ENCODE peak calls at places on chromosomes 5 and 9, in nine cellular contexts. C is non-pigmented ciliary epithelial cell; Q is lower leg skin; Z is ureter; E is head of caudate nucleus; G is psoas muscle; L is activated CD4-positive, alpha-beta T cell treated with anti-CD3 and anti-CD28 coated beads, Interleukin-2, amount 50 U/mL, for 1 hour; V is Peyer's patch; F is GM19239. X is an unnamed sample.
A peak's percentile ranks its signal among the peaks of the same experiment; 100 is the strongest.

GRCh38 chr5:23507278-23507685 is at the start of gene PRDM9:
- DNase-seq in G (peak; percentile 87), Q (no peak), V (no peak), C (no peak), E (peak; percentile 8), Z (peak; percentile 62), F (no peak), L (no peak), X (peak; percentile 83)

GRCh38 chr5:40689442-40689841 is 9.7 kb downstream of the PTGER4 start:
- DNase-seq in C (peak; percentile 93), F (no peak), L (no peak), G (no peak), Q (peak; percentile 56), V (peak; percentile 57), Z (no peak), E (no peak), X (no peak)

GRCh38 chr9:73869261-73869660 is 627.9 kb upstream of the RORB start:
- DNase-seq in F (peak; percentile 4), E (no peak), V (peak; percentile 47), G (no peak), Q (no peak), Z (no peak), C (peak; percentile 87), L (no peak), X (no peak)

GRCh38 chr9:123562844-123563346 is 206.9 kb downstream of the CRB2 start:
- DNase-seq in Z (no peak), F (no peak), C (peak; percentile 72), L (no peak), G (no peak), V (no peak), E (peak; percentile 50), Q (no peak), X (no peak)

GRCh38 chr9:111399772-111400563 is 69.9 kb upstream of the OR2K2 start:
- DNase-seq in Q (no peak), F (no peak), E (no peak), L (no peak), C (no peak), G (no peak), V (peak; percentile 58), Z (no peak), X (no peak)

GRCh38 chr9:129568560-129569505 is 52.1 kb downstream of the C9orf50 start:
- DNase-seq in F (no peak), Q (no peak), C (no peak), V (peak; percentile 51), L (peak; percentile 20), G (peak; percentile 67), Z (peak; percentile 71), E (peak; percentile 73), X (no peak)

GRCh38 chr9:32942755-32943460 is 58.5 kb downstream of the APTX start:
- DNase-seq in G (no peak), Q (no peak), Z (no peak), C (no peak), V (no peak), E (no peak), L (no peak), F (no peak), X (no peak)

GRCh38 chr5:131774652-131775367 is 22.0 kb downstream of the FNIP1 start:
- DNase-seq in E (no peak), C (no peak), G (no peak), F (no peak), V (no peak), Q (no peak), L (no peak), Z (no peak), X (no peak)

GRCh38 chr9:135864447-135865049 is 42.8 kb downstream of the CAMSAP1 start:
- DNase-seq in L (peak; percentile 77), E (peak; percentile 62), C (no peak), G (peak; percentile 79), V (peak; percentile 80), Q (no peak), Z (peak; percentile 62), F (peak; percentile 56), X (peak; percentile 14)

GRCh38 chr5:75668988-75669760 is 48.1 kb downstream of the POC5 start:
- DNase-seq in L (peak; percentile 16), Z (no peak), V (peak; percentile 73), E (no peak), G (no peak), Q (no peak), C (no peak), F (peak; percentile 35), X (no peak)

GRCh38 chr9:93642961-93643360 is 66.6 kb downstream of the PHF2 start:
- DNase-seq in G (no peak), E (no peak), Z (no peak), C (peak; percentile 46), Q (no peak), F (no peak), L (no peak), V (peak; percentile 23), X (no peak)

GRCh38 chr5:1058988-1059883 is 50.6 kb downstream of the NKD2 start:
- DNase-seq in L (no peak), E (no peak), F (no peak), Z (no peak), Q (no peak), C (no peak), V (no peak), G (peak; percentile 42), X (no peak)

GRCh38 chr9:109256381-109256780 is 64.5 kb downstream of the EPB41L4B start:
- DNase-seq in F (no peak), V (no peak), L (no peak), E (no peak), G (no peak), C (no peak), Z (no peak), Q (no peak), X (no peak)

GRCh38 chr5:174623018-174623417 is 101.4 kb upstream of the MSX2 start:
- DNase-seq in F (no peak), Q (no peak), E (no peak), C (no peak), Z (no peak), G (no peak), L (no peak), V (no peak), X (no peak)

GRCh38 chr5:36861820-36862219 is 14.7 kb upstream of the NIPBL start:
- DNase-seq in Z (no peak), G (no peak), L (no peak), C (no peak), Q (no peak), V (no peak), F (no peak), E (no peak), X (no peak)